ENCODE peak calls at places on chromosomes 12 and 14, in seven cellular contexts. C is RWPE1; G is NCI-H774; Y is mammary epithelial cell; Q is left lung; V is activated CD8-positive, alpha-beta memory T cell treated with anti-CD3 and anti-CD28 coated beads, Interleukin-2, amount 50 U/mL, for 4 hours; O is activated naive CD4-positive, alpha-beta T cell treated with anti-CD3 and anti-CD28 coated beads, Interleukin-2, amount 10 ng/mL, durations not matched to agents 7 days and 5 days. B is an unnamed sample.

GRCh38 chr12:15633201-15633600 is 156.0 kb downstream of the EPS8 start:
- DNase-seq in C (no peak), G (no peak), Y (no peak), Q (no peak), V (no peak), O (no peak), B (no peak)

GRCh38 chr14:64541261-64541970 is 875 bp downstream of the HSPA2 start:
- DNase-seq in C (no peak), G (no peak), Y (no peak), Q (no peak), V (peak), O (peak), B (no peak)

GRCh38 chr14:29486132-29486531 is 441.5 kb downstream of the PRKD1 start:
- DNase-seq in C (no peak), G (no peak), Y (no peak), Q (no peak), V (no peak), O (no peak), B (no peak)

GRCh38 chr12:129839679-129840078 is 64.1 kb downstream of the TMEM132D start:
- DNase-seq in C (no peak), G (no peak), Y (no peak), Q (no peak), V (no peak), O (no peak), B (no peak)

GRCh38 chr12:10130042-10130441 is at the start of gene CLEC7A:
- DNase-seq in C (no peak), G (no peak), Y (peak), Q (no peak), V (no peak), O (no peak), B (no peak)

GRCh38 chr12:13032164-13032563 is 12.0 kb upstream of the FAM234B start:
- DNase-seq in C (no peak), G (no peak), Y (no peak), Q (no peak), V (no peak), O (no peak), B (no peak)

GRCh38 chr12:26177303-26177702 is 18.1 kb upstream of the SSPN start:
- DNase-seq in C (no peak), G (no peak), Y (peak), Q (no peak), V (no peak), O (no peak), B (no peak)

GRCh38 chr12:121992059-121992879 is 29.4 kb upstream of the BCL7A start:
- DNase-seq in C (peak), G (no peak), Y (peak), Q (peak), V (peak), O (peak), B (peak)

GRCh38 chr12:122099280-122099749 is 20.8 kb downstream of the MLXIP start:
- DNase-seq in C (no peak), G (no peak), Y (no peak), Q (no peak), V (no peak), O (no peak), B (no peak)

GRCh38 chr12:108649668-108650067 is 16.0 kb upstream of the SELPLG start:
- DNase-seq in C (no peak), G (no peak), Y (peak), Q (no peak), V (no peak), O (no peak), B (no peak)

GRCh38 chr12:57173089-57173488 is 25.7 kb upstream of the LRP1-AS start:
- DNase-seq in C (no peak), G (no peak), Y (no peak), Q (no peak), V (peak), O (peak), B (no peak)

GRCh38 chr14:65104791-65105190 is 2.5 kb upstream of the MAX start:
- DNase-seq in C (no peak), G (no peak), Y (no peak), Q (no peak), V (no peak), O (no peak), B (no peak)

GRCh38 chr14:60639677-60640076 is 9.6 kb downstream of the SIX1 start:
- DNase-seq in C (no peak), G (no peak), Y (no peak), Q (no peak), V (no peak), O (no peak), B (no peak)

GRCh38 chr12:67667276-67668073 is 18.9 kb downstream of the DYRK2 start:
- DNase-seq in C (no peak), G (no peak), Y (no peak), Q (peak), V (no peak), O (no peak), B (peak)

GRCh38 chr14:50001999-50002925 is 109.4 kb downstream of the ARF6 start:
- DNase-seq in C (no peak), G (no peak), Y (peak), Q (peak), V (peak), O (peak), B (peak)

GRCh38 chr12:47729233-47729632 is 3.9 kb upstream of the ENDOU start:
- DNase-seq in C (no peak), G (no peak), Y (peak), Q (no peak), V (no peak), O (no peak), B (no peak)

GRCh38 chr14:62706217-62706616 is 339.0 kb downstream of the KCNH5 start:
- DNase-seq in C (no peak), G (no peak), Y (no peak), Q (no peak), V (no peak), O (no peak), B (no peak)

GRCh38 chr12:106246891-106247730 is 709 bp downstream of the CKAP4 start:
- DNase-seq in C (peak), G (peak), Y (peak), Q (peak), V (peak), O (peak), B (peak)